ENCODE peak calls at places on chromosomes 11 and 22, in seven cellular contexts. W is IMR-90, P is esophagus muscularis mucosa, E is esophagus squamous epithelium, Q is right lobe of liver, C is testis, R is K562. A is an unnamed sample.

GRCh38 chr11:67024410-67024809 is 1.5 kb downstream of the SYT12 start:
- DNase-seq in R (no peak), W (no peak), P (no peak), E (no peak), Q (no peak), C (no peak), A (no peak)

GRCh38 chr11:76008474-76008873 is 193.5 kb downstream of the UVRAG start:
- DNase-seq in P (no peak), E (no peak), C (no peak), Q (no peak), W (peak), R (no peak), A (no peak)

GRCh38 chr11:95559899-95560298 is 229.7 kb downstream of the FAM76B start:
- DNase-seq in P (no peak), C (no peak), Q (no peak), R (no peak), W (no peak), E (no peak), A (no peak)

GRCh38 chr11:15258433-15259350 is 144.0 kb downstream of the INSC start:
- DNase-seq in C (peak), P (no peak), E (no peak), W (peak), R (peak), Q (no peak), A (no peak)

GRCh38 chr11:34652191-34652958 is 31.5 kb downstream of the EHF start:
- DNase-seq in P (no peak), C (no peak), E (no peak), Q (no peak), R (peak), W (peak), A (no peak)

GRCh38 chr22:21450858-21451331 is 16.3 kb upstream of the TMEM191C start:
- DNase-seq in W (no peak), C (peak), Q (no peak), P (no peak), E (no peak), R (no peak), A (no peak)

GRCh38 chr11:68044145-68044813 is 5.5 kb downstream of the TCIRG1 start:
- DNase-seq in P (no peak), C (no peak), R (no peak), W (no peak), Q (no peak), E (no peak), A (no peak)

GRCh38 chr11:19323502-19323901 is 82.8 kb upstream of the E2F8 start:
- DNase-seq in W (no peak), P (no peak), E (no peak), Q (no peak), C (no peak), R (no peak), A (no peak)

GRCh38 chr11:117830674-117831351 is 6.3 kb upstream of the FXYD2 start:
- DNase-seq in C (peak), R (no peak), E (no peak), Q (no peak), P (no peak), W (no peak), A (no peak)

GRCh38 chr11:86666193-86666592 is 6.2 kb downstream of the ME3 start:
- DNase-seq in W (no peak), R (no peak), Q (no peak), C (no peak), E (no peak), P (no peak), A (no peak)

GRCh38 chr11:8834379-8834778 is 76.6 kb upstream of the AKIP1 start:
- DNase-seq in R (no peak), Q (no peak), C (no peak), E (no peak), P (no peak), W (no peak), A (no peak)

GRCh38 chr11:113773092-113773415 is 438 bp downstream of the ZW10 start:
- DNase-seq in R (peak), C (peak), W (peak), E (no peak), P (no peak), Q (no peak), A (no peak)

GRCh38 chr11:43601511-43601910 is 79.0 kb upstream of the HSD17B12 start:
- DNase-seq in R (no peak), P (no peak), C (no peak), W (no peak), E (no peak), Q (no peak), A (no peak)

GRCh38 chr22:39332441-39333064 is 13.1 kb upstream of the RPL3 start:
- DNase-seq in W (no peak), C (peak), P (no peak), E (no peak), R (no peak), Q (no peak), A (no peak)

GRCh38 chr11:75028321-75029097 is 39.8 kb downstream of the NEU3 start:
- DNase-seq in W (no peak), E (no peak), Q (no peak), C (no peak), R (no peak), P (peak), A (no peak)

GRCh38 chr11:104609297-104609696 is 289.0 kb downstream of the CASP12 start:
- DNase-seq in Q (no peak), E (no peak), C (peak), P (no peak), W (peak), R (no peak), A (no peak)

GRCh38 chr22:36339171-36340065 is 48.3 kb downstream of the MYH9 start:
- DNase-seq in Q (no peak), W (peak), R (no peak), C (no peak), E (no peak), P (no peak), A (no peak)

GRCh38 chr11:10294289-10294953 is 402 bp upstream of the SBF2 start:
- DNase-seq in R (no peak), Q (peak), W (peak), C (peak), P (peak), E (no peak), A (peak)

GRCh38 chr11:86383314-86383713 is 8.6 kb downstream of the CCDC81 start:
- DNase-seq in P (no peak), R (no peak), C (no peak), W (no peak), Q (no peak), E (no peak), A (no peak)

GRCh38 chr11:59180907-59181306 is 9.0 kb downstream of the DTX4 start:
- DNase-seq in C (no peak), R (no peak), E (no peak), W (no peak), P (no peak), Q (no peak), A (no peak)

GRCh38 chr11:73215191-73216134 is 2.6 kb upstream of the P2RY2 start:
- DNase-seq in P (no peak), C (no peak), Q (no peak), W (no peak), E (no peak), R (no peak), A (no peak)

GRCh38 chr11:15985863-15986139 is 370.5 kb downstream of the SOX6 start:
- DNase-seq in R (no peak), E (no peak), C (no peak), Q (no peak), W (no peak), P (no peak), A (no peak)

DNA sequence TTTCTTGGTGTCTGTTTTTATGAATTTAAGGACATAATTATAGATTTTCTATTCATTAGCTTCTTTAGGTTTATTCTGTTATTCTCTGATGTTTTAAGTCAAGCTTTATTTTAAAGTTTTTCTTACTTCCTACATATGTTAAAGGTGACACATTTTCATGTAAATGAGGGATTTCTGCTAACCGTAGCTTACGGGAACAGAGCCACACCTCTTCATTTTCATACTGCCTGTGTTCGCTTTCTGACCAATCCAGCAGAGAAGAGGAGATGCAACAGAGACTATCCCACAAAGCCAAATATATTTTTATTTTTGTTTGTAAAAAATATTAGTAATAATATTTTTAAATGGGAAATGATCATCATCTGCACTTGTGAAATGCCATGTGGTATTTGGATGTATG is 774.1 kb downstream of the BRD1 start:
- DNase-seq in P (no peak), E (no peak), Q (no peak), C (no peak), R (no peak), W (no peak), A (no peak)
- TF ChIP-seq POLR2A in P (no peak), E (no peak), Q (no peak), C (no peak), R (no peak), W (no peak), A (no peak)

GRCh38 chr11:828501-829115 is 889 bp downstream of the CRACR2B start:
- DNase-seq in C (no peak), R (no peak), E (no peak), Q (no peak), P (no peak), W (no peak), A (no peak)

GRCh38 chr11:825366-826231 is 2.1 kb upstream of the CRACR2B start:
- DNase-seq in R (no peak), Q (no peak), E (no peak), P (no peak), W (no peak), C (no peak), A (no peak)

GRCh38 chr11:827861-828167 is at the start of gene CRACR2B:
- DNase-seq in C (no peak), Q (no peak), W (no peak), P (no peak), E (no peak), R (peak), A (no peak)

GRCh38 chr11:827146-827860 is 416 bp upstream of the CRACR2B start:
- DNase-seq in P (no peak), E (no peak), W (no peak), C (no peak), Q (no peak), R (peak), A (no peak)

GRCh38 chr11:826836-827145 is 928 bp upstream of the CRACR2B start:
- DNase-seq in R (peak), E (no peak), C (no peak), W (no peak), P (no peak), Q (no peak), A (no peak)
- H3K4me3 ChIP-seq in R (peak), E (peak), C (no peak), W (no peak), P (peak), Q (peak), A (peak)

GRCh38 chr11:3035333-3035732 is 21.9 kb downstream of the CARS1 start:
- DNase-seq in P (no peak), E (no peak), Q (no peak), C (no peak), R (no peak), W (no peak), A (no peak)

GRCh38 chr11:3036419-3036818 is 20.8 kb downstream of the CARS1 start:
- DNase-seq in C (no peak), E (no peak), W (no peak), Q (no peak), P (no peak), R (no peak), A (no peak)

GRCh38 chr11:3040881-3041280 is 16.3 kb downstream of the CARS1 start:
- DNase-seq in P (no peak), Q (peak), R (no peak), E (no peak), C (no peak), W (no peak), A (no peak)

GRCh38 chr11:3037041-3037944 is 19.9 kb downstream of the CARS1 start:
- DNase-seq in E (no peak), Q (peak), R (peak), C (peak), P (peak), W (peak), A (peak)

GRCh38 chr11:3037945-3038271 is 19.3 kb downstream of the CARS1 start:
- DNase-seq in E (no peak), W (no peak), C (no peak), Q (no peak), P (no peak), R (no peak), A (no peak)
- H3K27ac ChIP-seq in E (peak), W (no peak), C (no peak), Q (no peak), P (peak), R (no peak), A (no peak)

GRCh38 chr22:24155597-24156145 is 25.6 kb upstream of the SUSD2 start:
- DNase-seq in R (no peak), P (peak), C (peak), W (peak), E (no peak), Q (peak), A (peak)
- TF ChIP-seq POLR2A in R (no peak), P (no peak), C (no peak), W (no peak), E (no peak), Q (no peak), A (no peak)

GRCh38 chr22:46578824-46579561 is 41.2 kb upstream of the GRAMD4 start:
- DNase-seq in P (no peak), Q (peak), E (no peak), C (no peak), W (peak), R (peak), A (peak)
- H3K4me3 ChIP-seq in P (peak), Q (no peak), E (peak), C (no peak), W (peak), R (peak), A (peak)

A was measured in heart left ventricle.